ENCODE peak calls at places on chromosomes 5 and 9, in four cellular contexts. One of them, this sample, is unnamed.

GRCh38 chr5:4662845-4663244 is 477.3 kb upstream of the ADAMTS16 start:
- DNase-seq in endothelial cell of umbilical vein: no peak
- DNase-seq in breast epithelium: no peak
- DNase-seq in esophagus squamous epithelium: no peak
- DNase-seq in this sample: no peak

GRCh38 chr5:133552925-133553525 is 59.3 kb downstream of the FSTL4 start:
- DNase-seq in breast epithelium: no peak
- DNase-seq in endothelial cell of umbilical vein: peak
- DNase-seq in esophagus squamous epithelium: no peak
- DNase-seq in this sample: no peak

GRCh38 chr9:111222757-111223156 is 107.3 kb downstream of the OR2K2 start:
- DNase-seq in endothelial cell of umbilical vein: no peak
- DNase-seq in esophagus squamous epithelium: no peak
- DNase-seq in breast epithelium: no peak
- DNase-seq in this sample: no peak

GRCh38 chr9:99127372-99128132 is 22.6 kb downstream of the TGFBR1 start:
- DNase-seq in endothelial cell of umbilical vein: no peak
- DNase-seq in breast epithelium: no peak
- DNase-seq in esophagus squamous epithelium: no peak
- DNase-seq in this sample: no peak

GRCh38 chr5:171432581-171433351 is 13.3 kb downstream of the FGF18 start:
- DNase-seq in breast epithelium: no peak
- DNase-seq in esophagus squamous epithelium: no peak
- DNase-seq in endothelial cell of umbilical vein: no peak
- DNase-seq in this sample: no peak

GRCh38 chr5:1152156-1152555 is 40.3 kb upstream of the SLC12A7 start:
- DNase-seq in esophagus squamous epithelium: no peak
- DNase-seq in endothelial cell of umbilical vein: no peak
- DNase-seq in breast epithelium: no peak
- DNase-seq in this sample: no peak

GRCh38 chr5:178895615-178896571 is at the start of gene ZFP2:
- DNase-seq in breast epithelium: peak
- DNase-seq in endothelial cell of umbilical vein: peak
- DNase-seq in esophagus squamous epithelium: no peak
- DNase-seq in this sample: peak

GRCh38 chr9:114080773-114081440 is 2.8 kb upstream of the AMBP start:
- DNase-seq in breast epithelium: no peak
- DNase-seq in esophagus squamous epithelium: no peak
- DNase-seq in endothelial cell of umbilical vein: no peak
- DNase-seq in this sample: no peak

GRCh38 chr5:38078161-38078560 is 180.2 kb upstream of the EGFLAM start:
- DNase-seq in endothelial cell of umbilical vein: no peak
- DNase-seq in esophagus squamous epithelium: no peak
- DNase-seq in breast epithelium: no peak
- DNase-seq in this sample: no peak

GRCh38 chr5:174198541-174198940 is 153.0 kb downstream of the NSG2 start:
- DNase-seq in breast epithelium: no peak
- DNase-seq in endothelial cell of umbilical vein: no peak
- DNase-seq in esophagus squamous epithelium: no peak
- DNase-seq in this sample: no peak

GRCh38 chr5:115842089-115842881 is 550 bp downstream of the AP3S1 start:
- DNase-seq in endothelial cell of umbilical vein: no peak
- DNase-seq in breast epithelium: no peak
- DNase-seq in esophagus squamous epithelium: no peak
- DNase-seq in this sample: no peak

GRCh38 chr5:175617447-175617846 is 40.4 kb upstream of the HRH2 start:
- DNase-seq in endothelial cell of umbilical vein: no peak
- DNase-seq in esophagus squamous epithelium: no peak
- DNase-seq in breast epithelium: no peak
- DNase-seq in this sample: no peak

GRCh38 chr9:90271707-90272106 is 370.9 kb downstream of the DIRAS2 start:
- DNase-seq in endothelial cell of umbilical vein: no peak
- DNase-seq in esophagus squamous epithelium: no peak
- DNase-seq in breast epithelium: no peak
- DNase-seq in this sample: no peak

DNA sequence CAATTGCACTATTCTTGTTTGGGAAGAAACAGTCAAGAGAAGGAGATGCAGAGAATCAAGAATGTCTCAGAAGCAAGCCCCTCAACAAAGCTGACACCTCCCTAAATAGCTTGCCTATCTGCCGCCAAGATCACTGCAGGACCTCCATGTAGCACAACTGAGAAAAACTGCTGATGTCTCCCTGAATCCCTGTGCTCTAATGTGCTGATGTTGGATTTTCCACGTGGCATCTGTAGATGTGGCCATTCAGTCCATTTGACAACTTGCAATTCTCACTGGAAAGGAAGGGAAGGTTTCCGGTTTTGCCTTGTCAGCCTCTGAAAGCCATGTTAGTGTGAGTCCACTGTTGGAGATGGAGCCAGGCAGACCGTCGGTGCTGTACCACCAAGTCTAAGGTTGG is 374.0 kb downstream of the DIRAS2 start:
- DNase-seq in esophagus squamous epithelium: no peak
- DNase-seq in breast epithelium: no peak
- DNase-seq in endothelial cell of umbilical vein: no peak
- DNase-seq in this sample: no peak
- H3K27ac ChIP-seq in esophagus squamous epithelium: no peak
- H3K27ac ChIP-seq in breast epithelium: no peak
- H3K27ac ChIP-seq in endothelial cell of umbilical vein: no peak
- H3K27ac ChIP-seq in this sample: no peak

GRCh38 chr5:68365894-68366293 is 150.3 kb downstream of the PIK3R1 start:
- DNase-seq in breast epithelium: no peak
- DNase-seq in esophagus squamous epithelium: no peak
- DNase-seq in endothelial cell of umbilical vein: no peak
- DNase-seq in this sample: no peak

GRCh38 chr5:68367274-68367673 is 151.7 kb downstream of the PIK3R1 start:
- DNase-seq in breast epithelium: no peak
- DNase-seq in endothelial cell of umbilical vein: no peak
- DNase-seq in esophagus squamous epithelium: no peak
- DNase-seq in this sample: no peak

GRCh38 chr5:68368686-68369359 is 153.3 kb downstream of the PIK3R1 start:
- DNase-seq in breast epithelium: no peak
- DNase-seq in esophagus squamous epithelium: no peak
- DNase-seq in endothelial cell of umbilical vein: no peak
- DNase-seq in this sample: no peak

GRCh38 chr5:68368280-68368679 is 152.7 kb downstream of the PIK3R1 start:
- DNase-seq in breast epithelium: no peak
- DNase-seq in endothelial cell of umbilical vein: no peak
- DNase-seq in esophagus squamous epithelium: no peak
- DNase-seq in this sample: no peak

GRCh38 chr5:68367717-68368116 is 152.2 kb downstream of the PIK3R1 start:
- DNase-seq in esophagus squamous epithelium: no peak
- DNase-seq in breast epithelium: no peak
- DNase-seq in endothelial cell of umbilical vein: no peak
- DNase-seq in this sample: no peak
- H3K27ac ChIP-seq in esophagus squamous epithelium: no peak
- H3K27ac ChIP-seq in breast epithelium: no peak
- H3K27ac ChIP-seq in endothelial cell of umbilical vein: no peak
- H3K27ac ChIP-seq in this sample: no peak

DNA sequence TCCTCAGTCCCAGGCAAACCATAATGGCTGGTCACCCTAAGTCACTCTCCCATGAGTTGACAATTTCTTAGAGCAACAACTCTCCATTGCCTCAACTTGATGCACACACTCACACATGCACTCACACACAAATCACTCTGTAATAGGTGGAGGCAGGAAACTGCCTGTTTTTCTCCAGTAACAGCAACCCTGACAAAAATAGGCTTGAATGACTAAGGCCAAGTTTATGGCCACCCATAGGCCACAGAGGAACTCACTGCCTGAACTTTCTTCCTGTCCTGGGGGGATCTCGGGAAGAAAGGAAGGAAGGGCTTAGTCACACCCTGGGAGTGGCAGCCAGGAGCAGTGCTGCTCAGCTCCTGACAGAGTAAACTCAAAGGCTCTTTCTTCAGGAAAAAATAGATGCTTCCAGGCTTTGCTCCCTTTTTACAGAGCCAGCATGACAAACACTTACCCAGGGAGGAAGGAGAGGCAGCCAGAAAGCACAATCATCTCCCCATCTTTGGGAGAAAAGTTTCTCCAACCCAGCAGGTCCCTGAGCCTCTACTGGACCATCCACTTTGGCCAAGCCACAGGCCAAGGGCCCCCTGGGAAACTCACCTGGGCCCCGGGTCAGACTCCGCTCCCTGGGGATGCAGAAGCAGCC is 368 bp downstream of the SH3TC2 start:
- DNase-seq in endothelial cell of umbilical vein: peak
- DNase-seq in breast epithelium: no peak
- DNase-seq in esophagus squamous epithelium: no peak
- DNase-seq in this sample: no peak
- H3K27ac ChIP-seq in endothelial cell of umbilical vein: peak
- H3K27ac ChIP-seq in breast epithelium: peak
- H3K27ac ChIP-seq in esophagus squamous epithelium: peak
- H3K27ac ChIP-seq in this sample: peak

GRCh38 chr9:19331877-19332276 is 48.2 kb downstream of the RPS6 start:
- DNase-seq in esophagus squamous epithelium: no peak
- DNase-seq in endothelial cell of umbilical vein: no peak
- DNase-seq in breast epithelium: no peak
- DNase-seq in this sample: no peak

DNA sequence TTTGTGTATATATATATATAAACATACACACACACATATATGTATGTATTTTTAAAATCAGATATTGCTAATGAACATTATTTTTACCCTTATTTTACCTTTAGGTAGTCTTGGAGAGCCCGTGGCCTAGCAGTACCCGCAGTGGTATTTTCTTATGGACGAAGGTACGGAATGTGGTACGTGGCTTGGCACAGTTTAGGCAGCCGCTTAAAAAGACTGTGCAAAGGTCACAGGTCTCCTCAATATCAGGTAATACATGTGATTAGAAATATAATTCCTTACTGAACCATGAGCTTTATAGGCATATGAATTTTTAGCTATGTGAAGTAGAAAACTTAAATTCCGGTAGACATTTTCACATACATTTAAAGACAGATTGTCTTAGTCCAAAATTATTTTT is 43.9 kb downstream of the RPS6 start:
- DNase-seq in esophagus squamous epithelium: no peak
- DNase-seq in breast epithelium: no peak
- DNase-seq in endothelial cell of umbilical vein: no peak
- DNase-seq in this sample: no peak
- H3K27ac ChIP-seq in esophagus squamous epithelium: no peak
- H3K27ac ChIP-seq in breast epithelium: no peak
- H3K27ac ChIP-seq in endothelial cell of umbilical vein: no peak
- H3K27ac ChIP-seq in this sample: no peak

This sample was measured in substantia nigra.